ENCODE peak calls at places on chromosomes 3 and 15, in seven cellular contexts. R, I, B, A, T, W and U are unnamed samples.

GRCh38 chr3:145698252-145698651 is 462.7 kb downstream of the PLOD2 start:
- DNase-seq in R (no peak), I (no peak), B (no peak), A (no peak), T (no peak), W (no peak), U (no peak)

GRCh38 chr3:172846103-172846561 is 95.6 kb downstream of the ECT2 start:
- DNase-seq in R (no peak), I (no peak), B (peak), A (no peak), T (no peak), W (no peak), U (no peak)

GRCh38 chr15:40743921-40744809 is 10.9 kb downstream of the RMDN3 start:
- DNase-seq in R (no peak), I (peak), B (peak), A (peak), T (peak), W (peak), U (peak)

GRCh38 chr3:35524851-35525250 is 114.5 kb upstream of the ARPP21 start:
- DNase-seq in R (no peak), I (no peak), B (no peak), A (no peak), T (no peak), W (no peak), U (no peak)

GRCh38 chr15:63369296-63369695 is 12.3 kb downstream of the CA12 start:
- DNase-seq in R (no peak), I (no peak), B (no peak), A (no peak), T (no peak), W (no peak), U (no peak)

GRCh38 chr15:75202251-75203016 is 752 bp downstream of the C15orf39 start:
- DNase-seq in R (peak), I (peak), B (peak), A (peak), T (peak), W (peak), U (peak)

GRCh38 chr3:27557411-27557810 is 73.2 kb upstream of the SLC4A7 start:
- DNase-seq in R (no peak), I (no peak), B (no peak), A (no peak), T (no peak), W (no peak), U (no peak)

GRCh38 chr15:74793135-74794028 is 11.5 kb downstream of the CSK start:
- DNase-seq in R (no peak), I (peak), B (peak), A (no peak), T (no peak), W (no peak), U (peak)

GRCh38 chr15:48185527-48185926 is 5.9 kb upstream of the CTXN2 start:
- DNase-seq in R (no peak), I (no peak), B (no peak), A (no peak), T (no peak), W (no peak), U (no peak)

GRCh38 chr3:11820540-11821041 is 26.1 kb downstream of the TAMM41 start:
- DNase-seq in R (peak), I (no peak), B (peak), A (no peak), T (no peak), W (no peak), U (no peak)

GRCh38 chr3:158731938-158732855 is at the start of gene RARRES1:
- DNase-seq in R (peak), I (peak), B (peak), A (peak), T (peak), W (peak), U (peak)

GRCh38 chr15:66670698-66671580 is 31.1 kb upstream of the SMAD6 start:
- DNase-seq in R (peak), I (no peak), B (no peak), A (peak), T (peak), W (no peak), U (no peak)

GRCh38 chr3:79517766-79518413 is 249.9 kb downstream of the ROBO1 start:
- DNase-seq in R (peak), I (no peak), B (no peak), A (no peak), T (peak), W (no peak), U (no peak)

GRCh38 chr3:143201066-143201465 is 81.5 kb downstream of the CHST2 start:
- DNase-seq in R (no peak), I (no peak), B (no peak), A (no peak), T (no peak), W (no peak), U (no peak)

GRCh38 chr3:46675426-46675825 is 18.1 kb downstream of the ALS2CL start:
- DNase-seq in R (peak), I (no peak), B (no peak), A (no peak), T (no peak), W (no peak), U (no peak)

GRCh38 chr15:96345560-96346389 is 15.3 kb downstream of the NR2F2 start:
- DNase-seq in R (peak), I (no peak), B (peak), A (peak), T (peak), W (peak), U (no peak)

GRCh38 chr3:170033489-170033888 is 4.3 kb upstream of the GPR160 start:
- DNase-seq in R (no peak), I (peak), B (peak), A (no peak), T (no peak), W (no peak), U (no peak)

GRCh38 chr3:14424711-14425573 is 22.5 kb downstream of the SLC6A6 start:
- DNase-seq in R (no peak), I (peak), B (peak), A (no peak), T (no peak), W (no peak), U (peak)

DNA sequence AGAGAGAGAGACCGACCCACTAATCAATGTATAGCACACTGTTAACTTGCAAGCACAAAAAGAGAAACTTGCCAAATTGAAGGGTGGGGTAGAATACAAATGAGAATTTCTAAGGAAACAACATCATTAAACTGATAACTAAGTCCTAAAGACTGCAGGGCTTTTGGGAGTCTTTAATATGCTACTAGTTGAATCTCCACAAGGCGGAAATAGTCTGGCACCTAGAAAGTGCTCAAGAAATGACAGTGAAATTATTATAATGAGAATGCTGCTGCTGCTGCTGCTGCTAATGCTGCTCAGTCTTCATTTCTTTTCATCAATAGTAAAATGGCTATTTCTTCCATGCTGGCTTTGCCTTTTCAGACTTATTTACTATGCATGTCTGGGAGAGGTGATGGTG is 91.8 kb downstream of the BTD start:
- DNase-seq in R (no peak), I (no peak), B (no peak), A (no peak), T (no peak), W (no peak), U (no peak)
- TF ChIP-seq CTCF in R (no peak), I (no peak), B (no peak), A (no peak), T (no peak), W (no peak), U (peak)

GRCh38 chr3:111859061-111859973 is at the start of gene PHLDB2:
- DNase-seq in R (peak), I (peak), B (peak), A (peak), T (peak), W (peak), U (peak)
- TF ChIP-seq CTCF in R (no peak), I (no peak), B (no peak), A (peak), T (peak), W (peak), U (no peak)

DNA sequence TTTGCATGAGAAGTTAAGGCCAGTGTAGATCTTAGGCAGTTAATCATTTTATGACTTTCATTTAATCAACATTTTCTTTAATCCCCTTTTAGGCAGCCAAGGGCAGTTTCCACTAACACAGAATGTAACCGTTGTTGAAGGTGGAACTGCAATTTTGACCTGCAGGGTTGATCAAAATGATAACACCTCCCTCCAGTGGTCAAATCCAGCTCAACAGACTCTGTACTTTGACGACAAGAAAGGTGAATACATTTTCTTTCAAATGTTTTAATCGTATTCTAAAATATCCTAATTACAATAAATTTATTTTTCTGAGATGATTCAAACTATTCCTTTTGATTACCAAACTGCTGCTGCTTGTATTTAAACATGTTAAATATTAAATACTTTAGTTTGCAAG is 843.2 kb downstream of the CADM2 start:
- DNase-seq in R (peak), I (no peak), B (no peak), A (peak), T (peak), W (no peak), U (no peak)
- TF ChIP-seq CTCF in R (peak), I (no peak), B (no peak), A (no peak), T (peak), W (no peak), U (no peak)

GRCh38 chr3:52053307-52054304 is 2.8 kb downstream of the DUSP7 start:
- DNase-seq in R (no peak), I (peak), B (peak), A (peak), T (no peak), W (no peak), U (no peak)
- TF ChIP-seq CTCF in R (no peak), I (no peak), B (no peak), A (peak), T (peak), W (peak), U (no peak)

GRCh38 chr3:8500208-8500961 is 1.2 kb upstream of the LMCD1 start:
- DNase-seq in R (no peak), I (no peak), B (no peak), A (no peak), T (peak), W (no peak), U (no peak)
- TF ChIP-seq CTCF in R (no peak), I (no peak), B (no peak), A (no peak), T (peak), W (no peak), U (no peak)

GRCh38 chr3:49787182-49787464 is 781 bp upstream of the IP6K1 start:
- DNase-seq in R (no peak), I (no peak), B (no peak), A (no peak), T (no peak), W (no peak), U (no peak)
- TF ChIP-seq CTCF in R (no peak), I (no peak), B (no peak), A (no peak), T (no peak), W (no peak), U (no peak)